ENCODE peak calls at places on chromosomes 11 and 22, in four cellular contexts. J is HepG2, Y is K562, M is GM12878. X is an unnamed sample.

GRCh38 chr11:98040061-98040808 is 980.5 kb upstream of the CNTN5 start:
- DNase-seq in J (no peak), Y (no peak), M (no peak), X (no peak)

GRCh38 chr22:39234867-39235687 is 9.7 kb downstream of the PDGFB start:
- DNase-seq in J (no peak), Y (no peak), M (no peak), X (no peak)

GRCh38 chr22:19810381-19811141 is 44.1 kb downstream of the GNB1L start:
- DNase-seq in J (no peak), Y (no peak), M (no peak), X (no peak)

GRCh38 chr11:46119352-46120216 is 1.7 kb downstream of the PHF21A start:
- DNase-seq in J (peak; percentile 80), Y (peak; percentile 62), M (no peak), X (peak; percentile 25)

GRCh38 chr22:36873614-36874308 is 13.0 kb downstream of the NCF4 start:
- DNase-seq in J (peak; percentile 62), Y (peak; percentile 21), M (peak; percentile 69), X (peak; percentile 76)

GRCh38 chr11:64583296-64584262 is 7.4 kb upstream of the SLC22A12 start:
- DNase-seq in J (no peak), Y (peak; percentile 38), M (no peak), X (no peak)

GRCh38 chr22:47043835-47044721 is 281.6 kb downstream of the TBC1D22A start:
- DNase-seq in J (no peak), Y (no peak), M (no peak), X (no peak)

GRCh38 chr22:20446383-20446970 is 8.9 kb upstream of the SCARF2 start:
- DNase-seq in J (no peak), Y (no peak), M (no peak), X (no peak)

GRCh38 chr11:15793032-15793996 is 563.0 kb downstream of the SOX6 start:
- DNase-seq in J (no peak), Y (no peak), M (no peak), X (no peak)

GRCh38 chr22:39055658-39056057 is 15.0 kb downstream of the APOBEC3F start:
- DNase-seq in J (peak; percentile 23), Y (no peak), M (no peak), X (no peak)

GRCh38 chr22:24516301-24516737 is 21.2 kb downstream of the UPB1 start:
- DNase-seq in J (peak; percentile 62), Y (no peak), M (no peak), X (no peak)

GRCh38 chr11:64858467-64859401 is 14.3 kb upstream of the CDC42BPG start:
- DNase-seq in J (no peak), Y (no peak), M (no peak), X (no peak)

GRCh38 chr22:29936186-29936585 is 53.2 kb downstream of the MTMR3 start:
- DNase-seq in J (no peak), Y (no peak), M (no peak), X (no peak)

GRCh38 chr22:25680949-25681348 is 61.0 kb upstream of the MYO18B start:
- DNase-seq in J (no peak), Y (no peak), M (no peak), X (no peak)

GRCh38 chr11:118610773-118611432 is 3.5 kb downstream of the PHLDB1 start:
- DNase-seq in J (peak; percentile 34), Y (peak; percentile 91), M (no peak), X (peak; percentile 59)

GRCh38 chr11:72673943-72674828 is at the start of gene PDE2A:
- DNase-seq in J (no peak), Y (no peak), M (no peak), X (no peak)

GRCh38 chr11:67120881-67121710 is 2.0 kb downstream of the KDM2A start:
- DNase-seq in J (no peak), Y (peak; percentile 31), M (peak; percentile 77), X (no peak)

GRCh38 chr11:40679276-40679675 is 780.2 kb downstream of the LRRC4C start:
- DNase-seq in J (no peak), Y (no peak), M (no peak), X (no peak)

GRCh38 chr11:61545341-61545740 is 35.5 kb downstream of the SYT7 start:
- DNase-seq in J (no peak), Y (peak; percentile 38), M (no peak), X (peak; percentile 68)

GRCh38 chr11:99352642-99353041 is 331.9 kb downstream of the CNTN5 start:
- DNase-seq in J (no peak), Y (no peak), M (no peak), X (no peak)

GRCh38 chr11:120219157-120219934 is 8.5 kb downstream of the OAF start:
- DNase-seq in J (no peak), Y (no peak), M (no peak), X (no peak)
- TF ChIP-seq FOXK2 in J (no peak), Y (no peak), M (no peak), X (no peak)

GRCh38 chr11:79174045-79175008 is 266.5 kb downstream of the TENM4 start:
- DNase-seq in J (no peak), Y (no peak), M (no peak), X (no peak)
- TF ChIP-seq FOXK2 in J (no peak), Y (no peak), M (no peak), X (no peak)

GRCh38 chr11:114079406-114080072 is 20.0 kb downstream of the ZBTB16 start:
- DNase-seq in J (no peak), Y (no peak), M (no peak), X (no peak)
- TF ChIP-seq FOXK2 in J (no peak), Y (no peak), M (no peak), X (no peak)

DNA sequence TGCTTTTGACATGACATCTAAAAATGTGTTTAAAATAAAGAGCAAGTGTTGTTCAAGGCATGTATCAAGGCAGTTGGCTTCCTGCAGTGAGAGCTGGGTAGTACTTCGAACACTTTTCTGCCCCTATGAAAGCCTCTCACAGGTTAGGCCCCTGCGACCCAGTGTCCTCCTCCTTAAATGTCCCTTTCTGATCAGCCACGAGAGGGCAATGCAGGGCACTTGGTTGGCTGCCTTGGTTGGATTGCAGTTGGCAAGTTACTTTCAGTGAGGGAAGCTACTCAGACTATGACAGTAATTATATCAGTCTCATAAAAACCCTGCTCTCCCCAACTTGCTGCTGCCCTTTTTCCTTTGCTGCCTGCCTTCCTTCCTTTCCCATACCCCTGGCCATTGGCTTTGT is 743.8 kb downstream of the NTM start:
- DNase-seq in J (no peak), Y (peak; percentile 2), M (no peak), X (peak; percentile 19)
- TF ChIP-seq FOXK2 in J (no peak), Y (no peak), M (no peak), X (no peak)

GRCh38 chr11:125990244-125990643 is 44.4 kb downstream of the VSIG10L2 start:
- DNase-seq in J (no peak), Y (no peak), M (no peak), X (no peak)
- TF ChIP-seq FOXK2 in J (no peak), Y (no peak), M (no peak), X (no peak)

DNA sequence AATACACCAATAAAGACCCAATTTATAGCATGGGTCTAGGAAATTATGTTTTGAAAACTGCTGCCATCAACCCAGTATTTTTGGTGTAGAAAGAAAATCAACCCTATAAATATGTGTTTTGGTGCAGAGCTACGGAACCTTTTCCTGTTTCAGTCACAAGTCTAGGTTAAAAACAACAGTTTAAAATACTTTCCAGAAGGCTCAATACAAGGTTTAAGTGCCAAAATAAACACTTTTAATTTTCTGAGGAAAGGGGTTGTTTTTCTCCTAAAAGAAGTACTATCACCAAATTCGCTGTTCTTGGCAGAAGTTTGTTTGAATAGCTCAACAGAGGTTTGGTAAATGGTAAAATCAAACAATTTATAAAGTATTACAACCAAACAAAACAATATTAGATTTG is 201.3 kb downstream of the TMEM135 start:
- DNase-seq in J (no peak), Y (no peak), M (no peak), X (no peak)
- TF ChIP-seq FOXK2 in J (no peak), Y (no peak), M (no peak), X (no peak)

GRCh38 chr22:44646668-44647067 is 55.3 kb upstream of the PRR5 start:
- DNase-seq in J (no peak), Y (no peak), M (no peak), X (no peak)

GRCh38 chr22:44645531-44645930 is 56.5 kb upstream of the PRR5 start:
- DNase-seq in J (no peak), Y (no peak), M (no peak), X (no peak)

GRCh38 chr22:44648085-44648820 is 53.8 kb upstream of the PRR5 start:
- DNase-seq in J (no peak), Y (no peak), M (no peak), X (no peak)

GRCh38 chr22:44646141-44646540 is 55.9 kb upstream of the PRR5 start:
- DNase-seq in J (no peak), Y (no peak), M (no peak), X (no peak)

GRCh38 chr22:44647141-44647540 is 54.9 kb upstream of the PRR5 start:
- DNase-seq in J (no peak), Y (no peak), M (no peak), X (no peak)
- TF ChIP-seq FOXK2 in J (no peak), Y (no peak), M (no peak), X (no peak)

DNA sequence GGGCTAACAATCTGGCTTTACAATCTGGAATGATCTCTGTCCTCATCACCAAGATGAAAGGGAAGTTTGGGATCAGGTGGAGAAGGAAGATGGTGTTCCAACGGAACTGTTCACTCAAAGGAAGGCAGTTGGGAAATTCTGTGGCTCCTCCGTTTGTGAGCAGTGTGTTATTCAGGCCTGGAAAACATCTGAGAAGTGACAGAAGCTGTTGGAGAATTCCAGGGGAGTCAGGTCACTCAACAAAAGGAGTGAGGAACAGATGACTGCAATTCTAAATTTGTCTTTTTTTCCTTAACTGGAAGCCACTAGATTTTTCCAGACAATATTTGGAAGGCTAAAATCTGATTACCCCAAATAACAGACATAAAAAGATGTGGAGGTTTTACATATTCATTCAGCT is 107.8 kb downstream of the CD44 start:
- DNase-seq in J (no peak), Y (no peak), M (no peak), X (no peak)
- TF ChIP-seq FOXK2 in J (no peak), Y (no peak), M (no peak), X (no peak)

GRCh38 chr11:8080069-8080670 is 841 bp upstream of the TUB start:
- DNase-seq in J (no peak), Y (no peak), M (no peak), X (no peak)

GRCh38 chr11:8080674-8081590 is at the start of gene TUB:
- DNase-seq in J (no peak), Y (no peak), M (no peak), X (peak; percentile 76)

GRCh38 chr11:8083088-8083395 is 2.0 kb downstream of the TUB start:
- DNase-seq in J (no peak), Y (no peak), M (no peak), X (no peak)

GRCh38 chr11:8082391-8083087 is 1.5 kb downstream of the TUB start:
- DNase-seq in J (no peak), Y (no peak), M (no peak), X (peak; percentile 24)

GRCh38 chr11:8081591-8082021 is 595 bp downstream of the TUB start:
- DNase-seq in J (no peak), Y (no peak), M (no peak), X (peak; percentile 27)
- TF ChIP-seq FOXK2 in J (no peak), Y (no peak), M (no peak), X (no peak)

X was measured in HEK293T.